ENCODE peak calls at places on chromosomes 13 and 19, in seven cellular contexts. J, A, C, G, T, E and F are unnamed samples.

GRCh38 chr13:33441015-33441414 is 155.5 kb upstream of the STARD13 start:
- DNase-seq in C (no peak), E (peak), G (no peak), J (peak), A (no peak), T (peak), F (no peak)

GRCh38 chr13:32587774-32588165 is 1.5 kb downstream of the PDS5B start:
- DNase-seq in C (no peak), T (no peak), A (no peak), J (no peak), G (no peak), E (no peak), F (no peak)

GRCh38 chr13:66805657-66806056 is 424.5 kb downstream of the PCDH9 start:
- DNase-seq in C (no peak), E (no peak), J (peak), G (no peak), A (no peak), T (no peak), F (no peak)

GRCh38 chr13:95404141-95404882 is 103.1 kb upstream of the ABCC4 start:
- DNase-seq in J (peak), T (peak), E (peak), A (peak), G (peak), C (peak), F (peak)

GRCh38 chr13:75864718-75865117 is 228.6 kb downstream of the LMO7 start:
- DNase-seq in A (no peak), E (no peak), T (no peak), J (no peak), C (peak), G (no peak), F (no peak)

GRCh38 chr13:72109863-72110262 is 242.9 kb upstream of the DACH1 start:
- DNase-seq in A (no peak), J (no peak), T (no peak), C (no peak), E (no peak), G (no peak), F (no peak)

GRCh38 chr13:98386632-98387031 is 190.3 kb downstream of the STK24 start:
- DNase-seq in C (no peak), T (no peak), E (no peak), G (no peak), A (no peak), J (no peak), F (no peak)

GRCh38 chr19:11142528-11143171 is 12.9 kb downstream of the SPC24 start:
- DNase-seq in T (peak), J (peak), A (peak), E (peak), C (peak), G (peak), F (peak)

GRCh38 chr13:95793018-95793555 is 116.1 kb downstream of the DNAJC3 start:
- DNase-seq in G (no peak), C (no peak), A (no peak), J (no peak), E (no peak), T (no peak), F (no peak)

GRCh38 chr13:48165063-48165462 is 67.9 kb upstream of the ITM2B start:
- DNase-seq in G (no peak), T (no peak), A (no peak), C (no peak), E (no peak), J (no peak), F (no peak)

GRCh38 chr19:31127132-31127967 is 221.9 kb downstream of the TSHZ3 start:
- DNase-seq in E (no peak), A (peak), T (peak), J (no peak), G (no peak), C (peak), F (peak)

GRCh38 chr13:90055121-90055520 is 1292.4 kb upstream of the MIR17HG start:
- DNase-seq in G (no peak), A (peak), T (no peak), E (peak), J (no peak), C (no peak), F (no peak)

GRCh38 chr13:54261856-54262255 is 1233.2 kb downstream of the OLFM4 start:
- DNase-seq in J (no peak), A (no peak), T (no peak), E (no peak), C (no peak), G (no peak), F (no peak)

GRCh38 chr13:28602580-28602979 is 56.4 kb upstream of the POMP start:
- DNase-seq in G (no peak), E (no peak), T (no peak), A (no peak), C (no peak), J (no peak), F (no peak)

DNA sequence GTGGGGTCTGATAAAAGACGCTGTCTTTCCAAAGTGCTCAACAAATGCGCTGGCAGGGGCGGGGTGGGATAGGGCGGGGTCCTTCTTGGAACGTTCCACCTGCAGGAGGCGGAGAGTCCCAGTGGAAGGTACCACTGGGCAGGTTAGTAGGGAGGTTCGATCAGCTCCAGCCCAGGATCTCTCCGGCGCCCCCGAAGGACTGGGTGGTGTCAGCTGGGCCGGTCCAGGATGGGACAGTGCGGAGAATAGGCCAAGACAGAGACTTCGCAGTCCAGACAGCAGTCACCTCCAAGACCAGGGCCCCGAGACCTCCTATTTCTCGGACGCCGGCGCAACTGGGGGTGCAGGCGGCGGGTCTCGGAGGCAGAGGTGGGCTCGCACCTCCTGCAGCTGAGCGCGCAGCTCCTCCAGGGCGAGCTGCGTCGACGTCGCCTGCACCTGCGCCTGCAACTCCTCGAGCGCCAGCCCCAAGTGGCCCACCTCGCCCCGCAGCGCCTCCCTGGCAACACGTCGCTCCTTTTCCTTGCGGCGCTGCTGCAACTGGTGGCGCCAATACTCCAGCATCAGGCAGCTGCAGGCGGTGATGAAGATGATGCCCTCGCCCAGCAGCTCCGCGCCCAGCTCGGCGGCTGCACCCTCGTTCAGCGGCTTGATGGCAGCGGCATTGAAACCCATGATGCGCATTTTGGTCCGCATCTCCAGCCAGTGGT is 21.6 kb downstream of the VASP start:
- DNase-seq in J (peak), T (peak), E (no peak), A (peak), G (peak), C (no peak), F (no peak)
- TF ChIP-seq CTCF in J (no peak), T (no peak), E (no peak), A (no peak), G (no peak), C (no peak), F (no peak)

DNA sequence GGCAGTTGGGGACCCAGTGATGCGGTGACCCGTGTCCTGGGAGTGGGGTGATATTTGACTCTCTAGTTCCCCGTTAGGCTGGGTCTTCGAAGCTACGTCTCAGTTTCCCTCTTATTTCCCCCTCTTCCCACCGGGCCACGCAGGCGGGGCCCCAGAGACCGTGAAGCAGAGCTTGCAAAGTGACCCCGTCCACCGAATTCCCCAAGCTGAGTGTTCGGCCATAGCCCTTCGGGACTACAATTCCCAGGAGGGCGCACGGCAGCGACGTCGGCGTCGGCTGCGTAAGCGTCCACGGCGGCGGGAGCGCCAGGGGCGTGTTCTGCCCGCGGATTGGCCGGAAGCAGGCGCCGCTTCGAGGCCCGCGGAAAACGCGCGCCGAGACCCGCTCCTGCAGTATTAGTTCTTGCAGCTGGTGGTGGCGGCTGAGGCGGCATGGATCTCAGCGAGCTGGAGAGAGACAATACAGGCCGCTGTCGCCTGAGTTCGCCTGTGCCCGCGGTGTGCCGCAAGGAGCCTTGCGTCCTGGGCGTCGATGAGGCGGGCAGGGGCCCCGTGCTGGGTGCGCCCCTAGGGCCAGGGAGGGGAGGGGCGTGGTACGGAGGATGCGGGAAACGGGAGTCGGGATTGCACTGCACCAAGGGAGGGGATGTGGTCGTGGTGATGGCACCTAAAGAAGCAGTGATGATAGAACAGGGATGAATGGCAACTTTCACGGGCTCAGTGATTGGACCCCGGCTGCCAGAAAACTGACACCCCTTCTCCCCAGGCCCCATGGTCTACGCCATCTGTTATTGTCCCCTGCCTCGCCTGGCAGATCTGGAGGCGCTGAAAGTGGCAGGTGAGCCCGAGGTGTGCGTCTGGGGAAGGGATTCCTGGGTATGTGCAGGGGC is at the start of gene RNASEH2A:
- DNase-seq in C (no peak), E (peak), G (peak), A (peak), J (peak), T (peak), F (peak)
- TF ChIP-seq POLR2AphosphoS5 in C (peak), E (peak), G (peak), A (peak), J (peak), T (no peak), F (peak)

GRCh38 chr13:81493144-81493543 is 1152.2 kb upstream of the SPRY2 start:
- DNase-seq in A (no peak), G (no peak), T (no peak), C (no peak), E (no peak), J (no peak), F (no peak)

GRCh38 chr13:81488021-81488420 is 1147.1 kb upstream of the SPRY2 start:
- DNase-seq in E (no peak), A (no peak), T (no peak), G (no peak), J (no peak), C (no peak), F (no peak)

GRCh38 chr13:81487151-81487550 is 1146.2 kb upstream of the SPRY2 start:
- DNase-seq in G (no peak), A (no peak), E (peak), T (no peak), C (no peak), J (no peak), F (no peak)
- TF ChIP-seq CTCF in G (no peak), A (no peak), E (peak), T (no peak), C (peak), J (no peak), F (no peak)

GRCh38 chr19:43956827-43957226 is 5.8 kb downstream of the ZNF221 start:
- DNase-seq in J (no peak), E (no peak), T (no peak), G (no peak), C (no peak), A (no peak), F (no peak)

DNA sequence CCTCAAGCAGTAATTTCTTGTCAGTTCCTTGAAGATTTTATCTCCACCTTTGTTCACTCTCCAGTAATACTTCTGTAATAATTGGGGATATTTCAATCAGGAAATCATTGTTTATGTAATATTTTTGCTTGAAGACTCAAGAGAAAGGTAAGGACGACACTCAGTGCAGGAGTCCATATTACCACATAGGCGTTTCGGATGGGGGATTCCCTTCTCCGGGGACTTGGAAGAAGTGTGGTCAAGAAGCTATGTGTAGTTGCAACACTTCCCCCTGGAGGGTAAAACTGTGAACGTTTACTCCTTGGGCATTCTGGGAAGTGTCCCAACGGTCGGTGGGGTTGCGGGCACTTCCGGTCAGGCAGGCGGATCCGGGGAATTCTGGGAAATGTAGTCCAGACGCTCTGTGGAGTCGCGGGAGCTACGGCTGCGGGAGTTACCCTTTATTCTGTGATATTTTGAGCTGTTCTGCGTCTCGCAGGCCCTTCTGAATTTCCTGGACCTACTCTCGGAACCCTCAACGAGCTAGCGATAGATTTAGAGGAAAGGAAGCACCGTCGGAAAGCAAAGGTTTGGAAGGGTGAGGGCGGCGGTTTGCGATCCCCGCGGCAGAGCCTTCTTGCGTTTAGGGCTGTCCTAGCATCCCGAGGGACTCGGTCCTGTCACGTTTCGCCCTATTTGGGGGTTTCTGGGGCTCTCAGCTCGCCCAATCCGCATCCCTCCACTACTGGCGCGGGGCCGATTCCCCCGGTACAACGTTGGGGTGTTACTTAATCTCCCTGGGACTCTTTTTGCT is at the start of gene ZNF221:
- DNase-seq in C (peak), G (peak), T (peak), E (peak), J (peak), A (peak), F (peak)
- TF ChIP-seq POLR2AphosphoS5 in C (no peak), G (peak), T (peak), E (peak), J (peak), A (peak), F (peak)

GRCh38 chr19:7863157-7863970 is 10.8 kb downstream of the PRR36 start:
- DNase-seq in E (no peak), G (no peak), T (no peak), J (no peak), A (no peak), C (no peak), F (no peak)

GRCh38 chr19:7862413-7862951 is 11.7 kb downstream of the PRR36 start:
- DNase-seq in A (peak), T (peak), C (no peak), G (peak), E (peak), J (peak), F (no peak)

GRCh38 chr19:7860902-7861618 is 13.1 kb downstream of the PRR36 start:
- DNase-seq in T (no peak), A (no peak), J (no peak), C (no peak), G (no peak), E (no peak), F (no peak)

GRCh38 chr19:7860166-7860901 is 13.9 kb downstream of the PRR36 start:
- DNase-seq in T (no peak), E (no peak), A (no peak), G (no peak), C (no peak), J (no peak), F (no peak)

DNA sequence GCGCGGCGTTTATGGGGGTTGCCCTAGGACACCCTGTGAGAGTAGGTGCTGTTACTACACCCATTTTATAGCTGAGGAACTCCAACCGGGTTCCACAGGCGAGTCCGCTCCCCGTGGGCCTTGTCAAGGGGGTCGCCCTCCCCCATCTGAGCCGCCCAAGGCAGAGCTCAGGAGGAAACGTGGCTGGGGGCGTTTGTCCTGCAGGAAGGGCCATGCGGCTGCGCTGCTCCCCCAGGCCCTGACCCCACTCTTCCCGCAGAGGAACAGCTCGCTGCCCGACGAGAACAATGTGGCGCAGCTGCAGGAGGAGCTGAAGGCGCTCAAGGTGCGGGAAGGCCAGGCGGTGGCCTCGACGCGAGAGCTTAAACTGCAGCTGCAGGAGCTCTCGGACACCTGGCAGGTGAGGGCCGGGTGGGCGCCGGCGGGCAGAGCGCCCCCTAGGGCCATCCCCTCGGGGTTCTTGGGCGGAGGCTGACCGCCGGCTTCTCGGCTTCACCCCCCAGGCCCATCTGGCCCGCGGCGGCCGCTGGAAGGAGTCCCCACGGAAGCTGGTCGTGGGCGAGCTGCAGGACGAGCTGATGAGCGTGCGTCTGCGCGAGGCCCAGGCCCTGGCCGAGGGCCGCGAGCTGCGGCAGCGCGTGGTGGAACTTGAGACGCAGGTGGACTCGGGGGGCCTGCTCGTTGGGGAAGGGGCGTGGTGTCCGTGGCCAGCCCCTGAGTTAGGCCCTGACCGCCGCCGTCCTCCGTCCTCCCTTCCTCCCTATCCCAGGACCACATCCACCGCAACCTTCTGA is 12.4 kb downstream of the PRR36 start:
- DNase-seq in J (no peak), C (no peak), E (no peak), G (no peak), T (no peak), A (no peak), F (no peak)
- TF ChIP-seq CTCF in J (no peak), C (peak), E (no peak), G (no peak), T (no peak), A (no peak), F (no peak)

GRCh38 chr19:2062770-2063169 is 11.7 kb upstream of the MKNK2 start:
- DNase-seq in E (no peak), T (no peak), A (no peak), C (no peak), G (no peak), J (no peak), F (no peak)

GRCh38 chr19:2059422-2060201 is 8.6 kb upstream of the MKNK2 start:
- DNase-seq in G (peak), A (peak), J (peak), C (peak), E (peak), T (peak), F (peak)

GRCh38 chr19:2063824-2064223 is 12.8 kb upstream of the MKNK2 start:
- DNase-seq in J (no peak), G (no peak), A (no peak), C (no peak), T (no peak), E (no peak), F (no peak)

GRCh38 chr19:2061936-2062729 is 11.1 kb upstream of the MKNK2 start:
- DNase-seq in G (no peak), A (no peak), E (no peak), C (no peak), J (no peak), T (no peak), F (no peak)

DNA sequence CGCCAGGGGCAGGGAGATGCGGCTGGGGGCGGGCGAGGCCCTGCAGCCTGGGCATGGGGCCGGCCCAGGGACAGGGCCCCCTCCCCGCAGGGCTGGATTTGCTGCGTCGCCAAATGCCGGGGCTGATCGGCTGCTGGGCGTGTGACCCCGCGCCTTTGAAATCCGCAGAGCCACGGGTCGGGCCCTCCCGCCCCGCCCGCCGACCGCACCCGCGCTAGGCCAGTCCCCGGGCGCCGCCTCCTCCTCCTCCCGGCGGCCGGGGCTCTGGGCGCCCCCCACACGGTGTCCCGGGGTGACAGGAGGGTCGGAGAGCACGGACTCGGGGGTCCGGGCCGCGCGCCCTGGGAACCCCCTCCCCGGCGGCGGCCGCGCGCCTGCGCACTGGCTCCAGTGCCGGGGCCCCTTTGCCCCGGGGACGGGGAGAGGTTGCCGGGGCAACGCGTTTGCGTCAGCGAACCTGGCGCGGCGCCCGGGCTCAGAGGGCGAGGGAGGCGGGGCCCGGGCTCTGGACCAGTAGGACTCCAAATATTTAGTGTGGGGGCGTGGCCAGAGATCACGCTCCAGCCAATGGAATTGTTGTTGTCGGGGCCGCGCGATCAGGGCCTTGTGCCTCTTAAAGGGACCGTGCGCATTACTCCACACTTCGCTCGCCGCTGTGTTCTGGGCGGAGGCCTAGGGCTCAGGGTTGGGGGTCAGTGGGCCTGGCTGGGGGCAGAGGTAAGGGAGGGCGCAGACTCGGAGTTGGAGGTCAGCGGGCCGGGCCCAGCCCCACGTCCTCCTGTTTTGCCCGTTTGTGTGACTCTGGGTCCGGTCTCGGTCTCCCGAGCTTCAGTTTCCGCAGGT is 10.3 kb upstream of the MKNK2 start:
- DNase-seq in E (peak), J (peak), G (peak), T (peak), A (peak), C (peak), F (peak)
- TF ChIP-seq POLR2AphosphoS5 in E (peak), J (peak), G (peak), T (peak), A (peak), C (peak), F (peak)